ENCODE peak calls at places on chromosomes 16 and 17, in ten cellular contexts. L, Y, E, Z, P, W, D, B, X and C are unnamed samples.

GRCh38 chr17:66604381-66604780 is 230.5 kb upstream of the CACNG5 start:
- DNase-seq in E (no peak), P (no peak), B (peak), D (no peak), X (no peak), W (no peak), Z (no peak), L (no peak), Y (no peak), C (no peak)

GRCh38 chr17:6753006-6753445 is 2.8 kb upstream of the XAF1 start:
- DNase-seq in X (peak), L (peak), D (no peak), P (peak), B (peak), E (peak), Z (peak), Y (peak), W (peak), C (peak)

GRCh38 chr17:19537116-19537515 is 3.5 kb downstream of the SLC47A1 start:
- DNase-seq in B (no peak), L (no peak), D (peak), W (peak), E (no peak), P (peak), Y (no peak), Z (no peak), X (no peak), C (no peak)

GRCh38 chr17:45248132-45248936 is 13.6 kb downstream of the SPATA32 start:
- DNase-seq in Z (peak), E (no peak), D (peak), W (no peak), L (peak), X (no peak), B (no peak), Y (peak), P (peak), C (no peak)

GRCh38 chr16:74076568-74076967 is 220.0 kb upstream of the PSMD7 start:
- DNase-seq in P (no peak), W (no peak), B (no peak), X (no peak), D (no peak), Y (no peak), E (no peak), Z (no peak), L (no peak), C (no peak)

GRCh38 chr17:64063766-64064224 is 43.4 kb upstream of the ICAM2 start:
- DNase-seq in W (peak), E (no peak), L (peak), B (peak), Y (peak), Z (peak), X (peak), D (peak), P (peak), C (no peak)

GRCh38 chr16:53743149-53743566 is 39.2 kb downstream of the FTO start:
- DNase-seq in E (no peak), X (no peak), P (peak), Y (peak), D (no peak), Z (peak), B (peak), L (no peak), W (no peak), C (no peak)

GRCh38 chr16:69762843-69763556 is 868 bp downstream of the WWP2 start:
- DNase-seq in Z (peak), Y (no peak), L (peak), D (no peak), P (peak), B (peak), W (no peak), E (no peak), X (no peak), C (no peak)

GRCh38 chr17:39002991-39003715 is 36.0 kb upstream of the FBXO47 start:
- DNase-seq in Z (no peak), P (no peak), L (peak), E (no peak), D (peak), X (peak), Y (peak), B (peak), W (peak), C (no peak)

GRCh38 chr17:57783338-57783742 is 38.2 kb upstream of the CCDC182 start:
- DNase-seq in Z (peak), P (peak), X (peak), Y (peak), B (peak), L (peak), E (no peak), W (peak), D (peak), C (no peak)

GRCh38 chr16:82265809-82266208 is 95.8 kb upstream of the MPHOSPH6 start:
- DNase-seq in X (no peak), Y (no peak), W (no peak), B (no peak), L (no peak), Z (peak), D (no peak), E (no peak), P (no peak), C (no peak)

GRCh38 chr17:27759528-27759927 is 40.8 kb downstream of the NOS2 start:
- DNase-seq in Y (no peak), B (no peak), P (no peak), Z (no peak), E (no peak), W (no peak), D (no peak), L (no peak), X (no peak), C (no peak)

GRCh38 chr17:68821860-68822693 is 133.1 kb downstream of the ABCA8 start:
- DNase-seq in W (no peak), L (peak), X (no peak), D (no peak), B (peak), Y (no peak), Z (peak), E (peak), P (no peak), C (peak)

GRCh38 chr17:8846768-8847211 is 20.7 kb downstream of the PIK3R6 start:
- DNase-seq in X (no peak), Z (peak), P (peak), Y (no peak), E (no peak), W (no peak), B (peak), D (no peak), L (peak), C (no peak)

GRCh38 chr16:89347807-89348206 is 130.3 kb downstream of the ZNF778 start:
- DNase-seq in W (no peak), D (no peak), X (no peak), E (no peak), B (no peak), L (no peak), Z (no peak), Y (no peak), P (no peak), C (no peak)

GRCh38 chr17:20244671-20245070 is 222.7 kb downstream of the LGALS9B start:
- DNase-seq in W (no peak), Y (no peak), P (no peak), E (no peak), Z (peak), B (no peak), D (no peak), L (no peak), X (no peak), C (no peak)

GRCh38 chr17:74928786-74929185 is 4.7 kb downstream of the OTOP2 start:
- DNase-seq in L (no peak), Y (no peak), W (no peak), B (no peak), D (no peak), P (no peak), X (no peak), E (no peak), Z (no peak), C (no peak)

GRCh38 chr17:6703751-6704150 is 9.4 kb downstream of the SLC13A5 start:
- DNase-seq in D (no peak), Y (no peak), P (no peak), X (no peak), E (no peak), B (no peak), Z (no peak), L (no peak), W (no peak), C (no peak)

GRCh38 chr17:73192219-73192893 is 499 bp upstream of the COG1 start:
- DNase-seq in E (peak), X (peak), W (peak), Z (peak), D (peak), L (peak), Y (peak), B (peak), P (peak), C (no peak)

GRCh38 chr16:4960579-4960978 is 2.4 kb downstream of the SEC14L5 start:
- DNase-seq in Y (no peak), B (no peak), W (no peak), X (peak), P (no peak), E (no peak), D (no peak), Z (no peak), L (no peak), C (no peak)

GRCh38 chr16:4954714-4955113 is 3.4 kb upstream of the SEC14L5 start:
- DNase-seq in X (no peak), Y (no peak), B (no peak), L (no peak), Z (no peak), P (no peak), W (no peak), D (no peak), E (no peak), C (no peak)

GRCh38 chr16:4958510-4959111 is 481 bp downstream of the SEC14L5 start:
- DNase-seq in P (no peak), D (no peak), Z (no peak), B (no peak), E (no peak), W (no peak), X (peak), L (no peak), Y (no peak), C (no peak)

GRCh38 chr16:4957720-4958509 is at the start of gene SEC14L5:
- DNase-seq in X (peak), E (peak), Z (peak), B (peak), Y (peak), P (peak), W (peak), L (peak), D (peak), C (peak)

DNA sequence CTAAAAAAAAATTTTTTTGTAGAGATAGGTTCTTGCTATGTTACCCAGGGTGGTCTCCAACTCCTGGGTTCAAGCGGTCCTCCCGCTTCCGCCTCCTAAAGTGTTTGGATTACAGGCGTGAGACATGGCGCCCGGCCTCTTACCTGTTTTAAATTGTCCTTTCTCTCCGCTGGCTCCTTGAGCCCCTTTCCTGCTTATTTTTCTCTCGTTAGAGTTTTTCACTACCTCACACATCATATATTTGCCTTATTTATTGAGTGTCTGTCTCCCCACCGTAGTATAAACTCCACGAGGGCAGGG is 760 bp upstream of the SEC14L5 start:
- DNase-seq in Z (no peak), W (no peak), D (no peak), B (no peak), L (no peak), X (no peak), P (no peak), E (no peak), Y (no peak), C (no peak)
- H3K4me3 ChIP-seq in Z (peak), W (peak), D (peak), B (peak), L (peak), X (peak), P (peak), E (peak), Y (no peak), C (peak)

GRCh38 chr17:34485999-34486398 is 93.4 kb upstream of the TMEM132E start:
- DNase-seq in B (no peak), Z (no peak), W (no peak), X (no peak), E (no peak), L (no peak), P (no peak), Y (no peak), D (no peak), C (no peak)
- H3K4me3 ChIP-seq in B (no peak), Z (no peak), W (no peak), X (no peak), E (no peak), L (no peak), P (no peak), Y (no peak), D (no peak), C (no peak)

DNA sequence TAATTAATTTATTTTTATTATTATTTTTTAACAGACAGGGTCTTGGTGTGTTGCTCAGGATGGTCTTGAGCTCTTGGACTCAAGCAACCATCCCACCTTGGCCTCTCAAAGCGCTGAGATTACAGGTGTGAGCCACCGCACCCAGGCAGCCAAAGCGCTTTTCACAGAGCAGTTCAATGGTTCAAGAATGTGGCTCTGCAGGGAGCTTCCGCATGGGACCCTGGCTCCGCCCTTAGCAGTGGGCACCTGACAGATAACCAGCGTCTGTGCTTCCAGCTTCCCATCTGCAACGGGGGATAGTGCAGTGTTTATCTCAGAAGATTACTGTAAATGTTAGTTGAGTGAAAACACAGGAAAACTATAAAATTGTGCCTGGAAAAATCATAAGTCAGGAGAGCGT is 99.4 kb downstream of the KCNJ12 start:
- DNase-seq in Y (no peak), X (no peak), W (no peak), D (no peak), B (no peak), Z (no peak), L (no peak), E (no peak), P (no peak), C (no peak)
- H3K4me3 ChIP-seq in Y (no peak), X (no peak), W (no peak), D (no peak), B (no peak), Z (no peak), L (no peak), E (no peak), P (no peak), C (no peak)

GRCh38 chr16:22425036-22425801 is 50.8 kb upstream of the CDR2 start:
- DNase-seq in E (no peak), W (peak), D (no peak), B (peak), L (peak), Z (no peak), Y (peak), P (no peak), X (peak), C (no peak)
- H3K4me3 ChIP-seq in E (no peak), W (peak), D (peak), B (peak), L (no peak), Z (no peak), Y (no peak), P (no peak), X (peak), C (no peak)

DNA sequence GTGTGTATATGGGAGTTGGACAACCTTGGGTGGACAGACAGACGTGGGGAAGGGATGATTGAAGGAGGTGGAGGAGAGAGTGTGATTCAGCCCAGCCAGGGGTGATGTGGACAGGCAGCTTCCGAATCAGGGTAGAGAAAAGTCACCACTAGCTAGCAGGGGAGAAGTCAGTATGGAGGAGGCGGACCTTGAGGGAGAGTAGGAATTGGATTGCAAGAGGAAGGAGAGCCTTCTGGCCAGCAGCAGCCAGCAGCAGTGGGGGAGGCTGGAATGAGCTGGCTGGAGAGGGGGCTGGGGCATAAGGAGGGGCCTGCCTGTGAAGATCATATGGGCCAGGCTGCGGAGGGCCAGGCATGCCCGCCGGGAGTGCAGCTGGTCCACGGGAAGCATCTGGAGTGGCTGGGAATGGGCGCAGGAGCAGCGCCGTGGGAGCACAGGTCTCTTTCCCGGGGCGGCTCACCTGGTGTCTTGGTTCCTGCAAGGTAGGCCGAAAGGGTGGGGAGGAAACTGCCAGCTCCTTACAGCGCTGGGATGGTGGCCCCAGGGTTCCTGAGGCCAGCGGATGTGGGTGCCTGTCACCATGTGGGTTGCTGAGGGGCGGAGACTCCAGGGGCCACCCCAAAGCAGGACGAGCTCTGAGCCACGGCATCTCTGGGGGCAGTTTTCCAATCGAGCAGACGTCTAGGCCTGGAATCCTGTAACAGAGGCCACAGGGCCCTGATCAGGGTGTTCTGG is 235.3 kb downstream of the SEC14L1 start:
- DNase-seq in D (no peak), W (no peak), P (peak), Y (peak), X (no peak), L (peak), E (no peak), B (peak), Z (no peak), C (peak)
- H3K4me3 ChIP-seq in D (peak), W (no peak), P (no peak), Y (no peak), X (peak), L (no peak), E (peak), B (peak), Z (no peak), C (peak)

GRCh38 chr17:5539286-5539685 is 45.0 kb downstream of the NLRP1 start:
- DNase-seq in P (no peak), Y (no peak), W (no peak), B (no peak), E (no peak), L (no peak), X (no peak), Z (no peak), D (peak), C (no peak)
- H3K4me3 ChIP-seq in P (no peak), Y (no peak), W (no peak), B (no peak), E (no peak), L (no peak), X (no peak), Z (no peak), D (no peak), C (no peak)

DNA sequence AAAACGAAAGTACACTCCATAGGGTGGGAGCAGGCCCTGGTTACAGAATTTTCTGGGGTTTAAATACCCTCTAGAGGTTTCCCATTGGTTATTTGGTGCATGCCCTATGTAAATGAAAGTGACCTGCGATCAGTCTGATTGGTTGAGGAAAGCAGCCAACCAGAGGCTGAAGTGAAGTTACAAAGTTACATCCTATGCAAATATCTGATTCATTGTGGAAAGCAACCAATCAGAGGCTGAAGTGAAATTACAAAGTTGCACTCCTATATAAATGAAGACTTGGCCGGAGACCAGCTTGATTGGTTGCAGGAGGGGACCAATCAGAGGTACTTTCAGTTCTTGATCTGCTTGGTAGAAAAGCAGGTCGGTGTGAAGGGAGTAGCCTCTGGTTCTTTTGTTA is 24.4 kb downstream of the NAA60 start:
- DNase-seq in Z (peak), B (peak), Y (no peak), X (no peak), D (no peak), E (no peak), L (no peak), W (no peak), P (peak), C (peak)
- H3K4me3 ChIP-seq in Z (no peak), B (no peak), Y (no peak), X (no peak), D (no peak), E (no peak), L (no peak), W (no peak), P (no peak), C (no peak)

DNA sequence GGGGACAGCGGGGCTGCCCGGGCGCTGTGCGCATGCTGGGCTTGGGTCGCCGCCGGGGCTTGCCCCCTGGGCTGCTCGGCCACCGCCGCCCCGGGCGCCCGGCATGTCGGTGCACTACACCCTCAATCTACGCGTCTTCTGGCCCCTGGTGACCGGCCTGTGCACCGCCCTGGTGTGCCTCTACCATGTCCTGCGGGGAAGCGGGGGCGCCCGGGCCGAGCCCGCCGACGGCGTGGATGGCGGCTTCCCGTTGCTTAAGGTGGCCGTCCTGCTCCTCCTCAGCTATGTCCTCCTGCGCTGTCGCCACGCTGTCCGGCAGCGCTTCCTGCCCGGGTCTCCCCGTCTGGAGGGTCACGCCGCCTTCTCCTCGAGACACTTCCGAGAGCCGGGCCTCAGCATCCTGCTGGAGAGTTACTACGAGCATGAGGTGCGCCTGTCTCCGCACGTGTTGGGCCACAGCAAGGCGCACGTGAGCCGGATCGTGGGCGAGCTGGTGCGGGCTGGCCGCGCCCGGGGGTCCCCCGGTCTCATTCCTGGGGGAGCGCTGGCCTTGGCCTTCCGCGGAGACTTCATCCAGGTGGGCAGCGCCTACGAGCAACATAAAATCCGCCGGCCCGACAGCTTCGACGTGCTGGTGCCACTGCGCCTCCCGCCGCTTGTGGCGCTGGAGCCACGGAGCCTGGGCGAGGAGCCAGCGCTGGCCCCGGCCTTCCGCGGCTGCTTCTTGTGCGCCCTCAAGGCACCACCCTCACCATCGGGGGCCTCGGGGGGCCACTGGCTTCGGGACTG is 789 bp downstream of the ITPRIPL2 start:
- DNase-seq in E (no peak), Z (peak), P (peak), B (peak), W (peak), Y (peak), X (peak), L (peak), D (peak), C (no peak)
- H3K4me3 ChIP-seq in E (peak), Z (peak), P (peak), B (peak), W (peak), Y (peak), X (peak), L (peak), D (peak), C (peak)

DNA sequence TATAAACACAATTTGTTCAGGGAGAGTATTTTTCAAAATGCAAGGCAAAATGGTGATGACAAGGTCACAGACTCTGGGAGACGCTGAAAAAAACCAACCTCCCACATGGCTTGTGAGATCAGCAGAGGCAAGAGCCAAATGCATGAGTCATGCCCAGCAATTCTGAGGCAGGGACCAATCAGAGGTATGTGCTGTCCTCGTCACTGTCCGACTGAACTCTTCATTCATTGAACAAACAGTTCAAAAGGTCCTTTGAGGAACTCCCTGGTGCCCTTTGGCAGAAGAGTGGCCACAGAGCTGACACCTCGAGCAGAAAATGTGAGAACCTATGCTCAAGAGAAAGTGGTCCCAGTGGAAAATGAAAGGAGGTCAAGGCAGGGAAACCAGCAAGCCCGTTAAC is 51.0 kb downstream of the CDH11 start:
- DNase-seq in W (peak), B (peak), P (peak), Z (peak), L (peak), X (peak), Y (peak), D (no peak), E (peak), C (peak)
- H3K4me3 ChIP-seq in W (peak), B (no peak), P (no peak), Z (no peak), L (no peak), X (peak), Y (no peak), D (no peak), E (no peak), C (no peak)